ENCODE peak calls at places on chromosomes 4 and X, in seven cellular contexts. One of them, this sample, is unnamed.

GRCh38 chr4:3418029-3418762 is 23.6 kb upstream of the HGFAC start:
- DNase-seq in progenitor cell of endocrine pancreas: no peak
- DNase-seq in A172: no peak
- DNase-seq in activated CD4-positive, alpha-beta T cell treated with anti-CD3 and anti-CD28 coated beads, Interleukin-2, amount 10 ng/mL, durations not matched to agents 7 days and 5 days: no peak
- DNase-seq in left ventricle myocardium inferior: peak; percentile 18
- DNase-seq in Peyer's patch: no peak
- DNase-seq in GM13977: no peak
- DNase-seq in this sample: no peak

GRCh38 chr4:41548305-41548704 is 10.3 kb downstream of the LIMCH1 start:
- DNase-seq in progenitor cell of endocrine pancreas: no peak
- DNase-seq in A172: no peak
- DNase-seq in activated CD4-positive, alpha-beta T cell treated with anti-CD3 and anti-CD28 coated beads, Interleukin-2, amount 10 ng/mL, durations not matched to agents 7 days and 5 days: no peak
- DNase-seq in left ventricle myocardium inferior: no peak
- DNase-seq in Peyer's patch: no peak
- DNase-seq in GM13977: no peak
- DNase-seq in this sample: no peak

GRCh38 chrX:15418041-15418706 is 34.0 kb upstream of the VEGFD start:
- DNase-seq in progenitor cell of endocrine pancreas: no peak
- DNase-seq in A172: peak; percentile 14
- DNase-seq in activated CD4-positive, alpha-beta T cell treated with anti-CD3 and anti-CD28 coated beads, Interleukin-2, amount 10 ng/mL, durations not matched to agents 7 days and 5 days: no peak
- DNase-seq in left ventricle myocardium inferior: no peak
- DNase-seq in Peyer's patch: no peak
- DNase-seq in GM13977: no peak
- DNase-seq in this sample: no peak

GRCh38 chr4:24102621-24103020 is 212.8 kb upstream of the PPARGC1A start:
- DNase-seq in progenitor cell of endocrine pancreas: no peak
- DNase-seq in A172: no peak
- DNase-seq in activated CD4-positive, alpha-beta T cell treated with anti-CD3 and anti-CD28 coated beads, Interleukin-2, amount 10 ng/mL, durations not matched to agents 7 days and 5 days: no peak
- DNase-seq in left ventricle myocardium inferior: no peak
- DNase-seq in Peyer's patch: no peak
- DNase-seq in GM13977: no peak
- DNase-seq in this sample: no peak

GRCh38 chr4:20313237-20314030 is 61.7 kb downstream of the SLIT2 start:
- DNase-seq in progenitor cell of endocrine pancreas: peak; percentile 32
- DNase-seq in A172: no peak
- DNase-seq in activated CD4-positive, alpha-beta T cell treated with anti-CD3 and anti-CD28 coated beads, Interleukin-2, amount 10 ng/mL, durations not matched to agents 7 days and 5 days: no peak
- DNase-seq in left ventricle myocardium inferior: no peak
- DNase-seq in Peyer's patch: no peak
- DNase-seq in GM13977: peak; percentile 4
- DNase-seq in this sample: peak; percentile 28

GRCh38 chrX:16160729-16161128 is 6.6 kb upstream of the MAGEB17 start:
- DNase-seq in progenitor cell of endocrine pancreas: no peak
- DNase-seq in A172: peak; percentile 98
- DNase-seq in activated CD4-positive, alpha-beta T cell treated with anti-CD3 and anti-CD28 coated beads, Interleukin-2, amount 10 ng/mL, durations not matched to agents 7 days and 5 days: no peak
- DNase-seq in left ventricle myocardium inferior: no peak
- DNase-seq in Peyer's patch: no peak
- DNase-seq in GM13977: no peak
- DNase-seq in this sample: no peak

GRCh38 chr4:21134994-21135393 is 434.7 kb downstream of the PACRGL start:
- DNase-seq in progenitor cell of endocrine pancreas: no peak
- DNase-seq in A172: peak; percentile 5
- DNase-seq in activated CD4-positive, alpha-beta T cell treated with anti-CD3 and anti-CD28 coated beads, Interleukin-2, amount 10 ng/mL, durations not matched to agents 7 days and 5 days: no peak
- DNase-seq in left ventricle myocardium inferior: no peak
- DNase-seq in Peyer's patch: no peak
- DNase-seq in GM13977: no peak
- DNase-seq in this sample: peak; percentile 3

GRCh38 chr4:74608151-74608949 is 163.4 kb downstream of the AREG start:
- DNase-seq in progenitor cell of endocrine pancreas: no peak
- DNase-seq in A172: no peak
- DNase-seq in activated CD4-positive, alpha-beta T cell treated with anti-CD3 and anti-CD28 coated beads, Interleukin-2, amount 10 ng/mL, durations not matched to agents 7 days and 5 days: no peak
- DNase-seq in left ventricle myocardium inferior: no peak
- DNase-seq in Peyer's patch: no peak
- DNase-seq in GM13977: no peak
- DNase-seq in this sample: peak; percentile 35

GRCh38 chrX:49209434-49210251 is 9.7 kb upstream of the SYP start:
- DNase-seq in progenitor cell of endocrine pancreas: no peak
- DNase-seq in A172: no peak
- DNase-seq in activated CD4-positive, alpha-beta T cell treated with anti-CD3 and anti-CD28 coated beads, Interleukin-2, amount 10 ng/mL, durations not matched to agents 7 days and 5 days: no peak
- DNase-seq in left ventricle myocardium inferior: no peak
- DNase-seq in Peyer's patch: no peak
- DNase-seq in GM13977: no peak
- DNase-seq in this sample: no peak

GRCh38 chr4:5125326-5125725 is 74.0 kb downstream of the STK32B start:
- DNase-seq in progenitor cell of endocrine pancreas: no peak
- DNase-seq in A172: no peak
- DNase-seq in activated CD4-positive, alpha-beta T cell treated with anti-CD3 and anti-CD28 coated beads, Interleukin-2, amount 10 ng/mL, durations not matched to agents 7 days and 5 days: no peak
- DNase-seq in left ventricle myocardium inferior: no peak
- DNase-seq in Peyer's patch: no peak
- DNase-seq in GM13977: no peak
- DNase-seq in this sample: no peak

GRCh38 chr4:7894098-7894676 is 45.5 kb downstream of the AFAP1 start:
- DNase-seq in progenitor cell of endocrine pancreas: no peak
- DNase-seq in A172: no peak
- DNase-seq in activated CD4-positive, alpha-beta T cell treated with anti-CD3 and anti-CD28 coated beads, Interleukin-2, amount 10 ng/mL, durations not matched to agents 7 days and 5 days: no peak
- DNase-seq in left ventricle myocardium inferior: no peak
- DNase-seq in Peyer's patch: no peak
- DNase-seq in GM13977: no peak
- DNase-seq in this sample: no peak

GRCh38 chrX:84322083-84322827 is 134.3 kb upstream of the RPS6KA6 start:
- DNase-seq in progenitor cell of endocrine pancreas: no peak
- DNase-seq in A172: no peak
- DNase-seq in activated CD4-positive, alpha-beta T cell treated with anti-CD3 and anti-CD28 coated beads, Interleukin-2, amount 10 ng/mL, durations not matched to agents 7 days and 5 days: no peak
- DNase-seq in left ventricle myocardium inferior: no peak
- DNase-seq in Peyer's patch: no peak
- DNase-seq in GM13977: no peak
- DNase-seq in this sample: peak; percentile 1

GRCh38 chrX:18377802-18378201 is 23.3 kb upstream of the SCML2 start:
- DNase-seq in progenitor cell of endocrine pancreas: no peak
- DNase-seq in A172: peak; percentile 48
- DNase-seq in activated CD4-positive, alpha-beta T cell treated with anti-CD3 and anti-CD28 coated beads, Interleukin-2, amount 10 ng/mL, durations not matched to agents 7 days and 5 days: peak; percentile 29
- DNase-seq in left ventricle myocardium inferior: no peak
- DNase-seq in Peyer's patch: peak; percentile 59
- DNase-seq in GM13977: no peak
- DNase-seq in this sample: peak; percentile 39

GRCh38 chr4:38860788-38861424 is 4.3 kb upstream of the TLR6 start:
- DNase-seq in progenitor cell of endocrine pancreas: peak; percentile 12
- DNase-seq in A172: peak; percentile 30
- DNase-seq in activated CD4-positive, alpha-beta T cell treated with anti-CD3 and anti-CD28 coated beads, Interleukin-2, amount 10 ng/mL, durations not matched to agents 7 days and 5 days: peak; percentile 65
- DNase-seq in left ventricle myocardium inferior: peak; percentile 19
- DNase-seq in Peyer's patch: peak; percentile 83
- DNase-seq in GM13977: peak; percentile 77
- DNase-seq in this sample: peak; percentile 46

GRCh38 chr4:44487341-44487740 is 38.7 kb upstream of the KCTD8 start:
- DNase-seq in progenitor cell of endocrine pancreas: no peak
- DNase-seq in A172: no peak
- DNase-seq in activated CD4-positive, alpha-beta T cell treated with anti-CD3 and anti-CD28 coated beads, Interleukin-2, amount 10 ng/mL, durations not matched to agents 7 days and 5 days: no peak
- DNase-seq in left ventricle myocardium inferior: no peak
- DNase-seq in Peyer's patch: no peak
- DNase-seq in GM13977: no peak
- DNase-seq in this sample: no peak

GRCh38 chrX:10608099-10608498 is 12.3 kb downstream of the MID1 start:
- DNase-seq in progenitor cell of endocrine pancreas: no peak
- DNase-seq in A172: no peak
- DNase-seq in activated CD4-positive, alpha-beta T cell treated with anti-CD3 and anti-CD28 coated beads, Interleukin-2, amount 10 ng/mL, durations not matched to agents 7 days and 5 days: no peak
- DNase-seq in left ventricle myocardium inferior: no peak
- DNase-seq in Peyer's patch: no peak
- DNase-seq in GM13977: no peak
- DNase-seq in this sample: peak; percentile 75

GRCh38 chrX:7372843-7373525 is 225.0 kb upstream of the PUDP start:
- DNase-seq in progenitor cell of endocrine pancreas: no peak
- DNase-seq in A172: peak; percentile 62
- DNase-seq in activated CD4-positive, alpha-beta T cell treated with anti-CD3 and anti-CD28 coated beads, Interleukin-2, amount 10 ng/mL, durations not matched to agents 7 days and 5 days: no peak
- DNase-seq in left ventricle myocardium inferior: no peak
- DNase-seq in Peyer's patch: no peak
- DNase-seq in GM13977: no peak
- DNase-seq in this sample: no peak

GRCh38 chr4:15717126-15717525 is 14.3 kb downstream of the BST1 start:
- DNase-seq in progenitor cell of endocrine pancreas: no peak
- DNase-seq in A172: peak; percentile 60
- DNase-seq in activated CD4-positive, alpha-beta T cell treated with anti-CD3 and anti-CD28 coated beads, Interleukin-2, amount 10 ng/mL, durations not matched to agents 7 days and 5 days: no peak
- DNase-seq in left ventricle myocardium inferior: no peak
- DNase-seq in Peyer's patch: no peak
- DNase-seq in GM13977: no peak
- DNase-seq in this sample: no peak

GRCh38 chr4:11606078-11606477 is 177.4 kb upstream of the HS3ST1 start:
- DNase-seq in progenitor cell of endocrine pancreas: no peak
- DNase-seq in A172: no peak
- DNase-seq in activated CD4-positive, alpha-beta T cell treated with anti-CD3 and anti-CD28 coated beads, Interleukin-2, amount 10 ng/mL, durations not matched to agents 7 days and 5 days: no peak
- DNase-seq in left ventricle myocardium inferior: no peak
- DNase-seq in Peyer's patch: no peak
- DNase-seq in GM13977: no peak
- DNase-seq in this sample: no peak

GRCh38 chr4:64899563-64899962 is 490.3 kb upstream of the TECRL start:
- DNase-seq in progenitor cell of endocrine pancreas: no peak
- DNase-seq in A172: peak; percentile 2
- DNase-seq in activated CD4-positive, alpha-beta T cell treated with anti-CD3 and anti-CD28 coated beads, Interleukin-2, amount 10 ng/mL, durations not matched to agents 7 days and 5 days: no peak
- DNase-seq in left ventricle myocardium inferior: no peak
- DNase-seq in Peyer's patch: no peak
- DNase-seq in GM13977: no peak
- DNase-seq in this sample: no peak

GRCh38 chrX:151771726-151772125 is 37.2 kb downstream of the CNGA2 start:
- DNase-seq in progenitor cell of endocrine pancreas: no peak
- DNase-seq in A172: no peak
- DNase-seq in activated CD4-positive, alpha-beta T cell treated with anti-CD3 and anti-CD28 coated beads, Interleukin-2, amount 10 ng/mL, durations not matched to agents 7 days and 5 days: no peak
- DNase-seq in left ventricle myocardium inferior: no peak
- DNase-seq in Peyer's patch: no peak
- DNase-seq in GM13977: no peak
- DNase-seq in this sample: no peak

GRCh38 chr4:150096625-150097024 is 18.4 kb downstream of the DCLK2 start:
- DNase-seq in progenitor cell of endocrine pancreas: no peak
- DNase-seq in A172: no peak
- DNase-seq in activated CD4-positive, alpha-beta T cell treated with anti-CD3 and anti-CD28 coated beads, Interleukin-2, amount 10 ng/mL, durations not matched to agents 7 days and 5 days: no peak
- DNase-seq in left ventricle myocardium inferior: no peak
- DNase-seq in Peyer's patch: no peak
- DNase-seq in GM13977: no peak
- DNase-seq in this sample: no peak

GRCh38 chr4:10371869-10372471 is 85.3 kb downstream of the ZNF518B start:
- DNase-seq in progenitor cell of endocrine pancreas: no peak
- DNase-seq in A172: no peak
- DNase-seq in activated CD4-positive, alpha-beta T cell treated with anti-CD3 and anti-CD28 coated beads, Interleukin-2, amount 10 ng/mL, durations not matched to agents 7 days and 5 days: no peak
- DNase-seq in left ventricle myocardium inferior: no peak
- DNase-seq in Peyer's patch: no peak
- DNase-seq in GM13977: no peak
- DNase-seq in this sample: no peak

GRCh38 chr4:3286335-3287175 is 6.3 kb upstream of the RGS12 start:
- DNase-seq in progenitor cell of endocrine pancreas: no peak
- DNase-seq in A172: no peak
- DNase-seq in activated CD4-positive, alpha-beta T cell treated with anti-CD3 and anti-CD28 coated beads, Interleukin-2, amount 10 ng/mL, durations not matched to agents 7 days and 5 days: no peak
- DNase-seq in left ventricle myocardium inferior: no peak
- DNase-seq in Peyer's patch: peak; percentile 29
- DNase-seq in GM13977: peak; percentile 88
- DNase-seq in this sample: no peak

GRCh38 chrX:47751670-47752069 is 85.0 kb upstream of the ZNF81 start:
- DNase-seq in progenitor cell of endocrine pancreas: no peak
- DNase-seq in A172: peak; percentile 10
- DNase-seq in activated CD4-positive, alpha-beta T cell treated with anti-CD3 and anti-CD28 coated beads, Interleukin-2, amount 10 ng/mL, durations not matched to agents 7 days and 5 days: peak; percentile 23
- DNase-seq in left ventricle myocardium inferior: peak; percentile 17
- DNase-seq in Peyer's patch: peak; percentile 55
- DNase-seq in GM13977: no peak
- DNase-seq in this sample: peak; percentile 28

GRCh38 chr4:30769093-30769492 is 48.9 kb downstream of the PCDH7 start:
- DNase-seq in progenitor cell of endocrine pancreas: no peak
- DNase-seq in A172: no peak
- DNase-seq in activated CD4-positive, alpha-beta T cell treated with anti-CD3 and anti-CD28 coated beads, Interleukin-2, amount 10 ng/mL, durations not matched to agents 7 days and 5 days: no peak
- DNase-seq in left ventricle myocardium inferior: no peak
- DNase-seq in Peyer's patch: no peak
- DNase-seq in GM13977: no peak
- DNase-seq in this sample: no peak

GRCh38 chr4:106365613-106366012 is 3.0 kb downstream of the GIMD1 start:
- DNase-seq in progenitor cell of endocrine pancreas: no peak
- DNase-seq in A172: peak; percentile 78
- DNase-seq in activated CD4-positive, alpha-beta T cell treated with anti-CD3 and anti-CD28 coated beads, Interleukin-2, amount 10 ng/mL, durations not matched to agents 7 days and 5 days: no peak
- DNase-seq in left ventricle myocardium inferior: no peak
- DNase-seq in Peyer's patch: no peak
- DNase-seq in GM13977: no peak
- DNase-seq in this sample: peak; percentile 67

GRCh38 chr4:83855044-83855443 is 319.1 kb downstream of the GPAT3 start:
- DNase-seq in progenitor cell of endocrine pancreas: no peak
- DNase-seq in A172: peak; percentile 90
- DNase-seq in activated CD4-positive, alpha-beta T cell treated with anti-CD3 and anti-CD28 coated beads, Interleukin-2, amount 10 ng/mL, durations not matched to agents 7 days and 5 days: no peak
- DNase-seq in left ventricle myocardium inferior: no peak
- DNase-seq in Peyer's patch: no peak
- DNase-seq in GM13977: no peak
- DNase-seq in this sample: no peak

GRCh38 chrX:10622197-10622596 is 1.8 kb upstream of the MID1 start:
- DNase-seq in progenitor cell of endocrine pancreas: no peak
- DNase-seq in A172: no peak
- DNase-seq in activated CD4-positive, alpha-beta T cell treated with anti-CD3 and anti-CD28 coated beads, Interleukin-2, amount 10 ng/mL, durations not matched to agents 7 days and 5 days: no peak
- DNase-seq in left ventricle myocardium inferior: no peak
- DNase-seq in Peyer's patch: no peak
- DNase-seq in GM13977: no peak
- DNase-seq in this sample: no peak

GRCh38 chr4:98779021-98779420 is 120.6 kb upstream of the TSPAN5 start:
- DNase-seq in progenitor cell of endocrine pancreas: no peak
- DNase-seq in A172: no peak
- DNase-seq in activated CD4-positive, alpha-beta T cell treated with anti-CD3 and anti-CD28 coated beads, Interleukin-2, amount 10 ng/mL, durations not matched to agents 7 days and 5 days: no peak
- DNase-seq in left ventricle myocardium inferior: no peak
- DNase-seq in Peyer's patch: no peak
- DNase-seq in GM13977: no peak
- DNase-seq in this sample: no peak

This sample was measured in small intestine.